ENCODE peak calls at places on chromosomes 3 and 15, in four cellular contexts. S is PC-9, B is BJ, E is BE2C. L is an unnamed sample.

GRCh38 chr15:69410290-69410874 is 3.8 kb upstream of the KIF23 start:
- DNase-seq in S (peak), B (no peak), E (peak), L (no peak)

GRCh38 chr3:10779293-10779805 is 36.7 kb upstream of the SLC6A11 start:
- DNase-seq in S (no peak), B (no peak), E (no peak), L (peak)

GRCh38 chr3:195068481-195069080 is 202.4 kb downstream of the XXYLT1 start:
- DNase-seq in S (no peak), B (no peak), E (no peak), L (no peak)

GRCh38 chr15:35603298-35603697 is 57.3 kb upstream of the DPH6 start:
- DNase-seq in S (no peak), B (peak), E (no peak), L (no peak)

GRCh38 chr3:138180375-138181029 is 5.8 kb upstream of the DBR1 start:
- DNase-seq in S (no peak), B (no peak), E (peak), L (no peak)

GRCh38 chr3:96266395-96267187 is 547.8 kb upstream of the EPHA6 start:
- DNase-seq in S (no peak), B (no peak), E (no peak), L (no peak)

GRCh38 chr15:77521206-77521605 is 100.5 kb downstream of the HMG20A start:
- DNase-seq in S (no peak), B (no peak), E (no peak), L (no peak)

GRCh38 chr15:66830358-66830757 is 128.3 kb downstream of the SMAD6 start:
- DNase-seq in S (peak), B (no peak), E (no peak), L (no peak)

GRCh38 chr3:58471025-58471887 is 20.6 kb upstream of the KCTD6 start:
- DNase-seq in S (peak), B (peak), E (no peak), L (peak)

GRCh38 chr3:50138266-50139230 is 16.6 kb upstream of the SEMA3F start:
- DNase-seq in S (no peak), B (no peak), E (no peak), L (no peak)

GRCh38 chr3:130829575-130829947 is 64.3 kb upstream of the ATP2C1 start:
- DNase-seq in S (no peak), B (no peak), E (no peak), L (no peak)

GRCh38 chr3:14962762-14963161 is 15.4 kb downstream of the NR2C2 start:
- DNase-seq in S (no peak), B (no peak), E (no peak), L (no peak)

GRCh38 chr3:39220551-39221530 is 28.4 kb upstream of the XIRP1 start:
- DNase-seq in S (no peak), B (no peak), E (no peak), L (no peak)

GRCh38 chr3:98246142-98246541 is 17.9 kb upstream of the OR5H6 start:
- DNase-seq in S (no peak), B (no peak), E (no peak), L (no peak)

GRCh38 chr3:15007681-15008141 is 57.4 kb downstream of the MRPS25 start:
- DNase-seq in S (no peak), B (peak), E (no peak), L (peak)

GRCh38 chr3:169760479-169760878 is 4.4 kb downstream of the TERC start:
- DNase-seq in S (no peak), B (no peak), E (no peak), L (no peak)

GRCh38 chr3:195855471-195856409 is 44.0 kb upstream of the MUC4 start:
- DNase-seq in S (no peak), B (no peak), E (no peak), L (no peak)

GRCh38 chr3:19632099-19633074 is 301.6 kb downstream of the EFHB start:
- DNase-seq in S (no peak), B (no peak), E (no peak), L (no peak)

GRCh38 chr3:59327324-59327939 is 277.6 kb upstream of the CFAP20DC start:
- DNase-seq in S (peak), B (peak), E (no peak), L (no peak)

DNA sequence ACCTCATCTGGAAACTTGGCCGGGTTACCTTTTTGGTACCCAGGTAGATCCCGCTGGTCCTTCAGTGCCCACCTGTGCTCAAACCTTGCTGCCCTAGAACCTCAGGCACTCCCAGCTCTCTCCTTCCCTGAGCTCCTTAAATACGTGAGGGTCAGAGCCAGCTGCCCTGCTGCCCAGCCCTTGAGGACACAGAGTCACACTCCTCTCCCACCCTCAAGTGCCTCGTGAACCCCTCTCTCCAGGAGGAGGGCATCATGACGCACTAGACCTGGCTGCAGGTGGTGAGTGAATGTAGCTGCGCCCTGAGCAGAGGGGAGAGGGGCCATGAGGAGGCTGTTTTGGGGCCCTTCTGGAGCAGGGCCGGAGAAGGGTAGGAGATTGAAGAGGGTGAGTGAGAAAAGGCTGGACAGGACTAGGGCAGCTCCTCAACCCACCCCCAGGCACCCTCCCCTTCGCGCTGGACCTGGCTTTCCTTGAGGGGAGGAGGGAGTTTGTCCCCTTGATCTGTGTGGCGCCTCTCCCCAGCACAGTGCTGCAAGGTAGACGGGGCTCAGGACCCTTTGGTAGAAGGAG is 939 bp downstream of the SLC12A8 start:
- DNase-seq in S (no peak), B (no peak), E (no peak), L (no peak)
- H3K4me3 ChIP-seq in S (peak), B (no peak), E (peak), L (peak)

GRCh38 chr15:28975766-28976179 is 90.0 kb downstream of the APBA2 start:
- DNase-seq in S (no peak), B (no peak), E (peak), L (peak)
- TF ChIP-seq CTCF in S (peak), B (peak), E (peak), L (peak)

GRCh38 chr15:60568301-60568742 is 89.4 kb upstream of the ICE2 start:
- DNase-seq in S (no peak), B (no peak), E (no peak), L (no peak)

GRCh38 chr15:60565407-60565806 is 86.5 kb upstream of the ICE2 start:
- DNase-seq in S (no peak), B (no peak), E (no peak), L (no peak)

GRCh38 chr15:60557157-60557556 is 78.2 kb upstream of the ICE2 start:
- DNase-seq in S (no peak), B (no peak), E (no peak), L (no peak)

GRCh38 chr15:60563539-60564404 is 84.8 kb upstream of the ICE2 start:
- DNase-seq in S (no peak), B (no peak), E (no peak), L (no peak)

DNA sequence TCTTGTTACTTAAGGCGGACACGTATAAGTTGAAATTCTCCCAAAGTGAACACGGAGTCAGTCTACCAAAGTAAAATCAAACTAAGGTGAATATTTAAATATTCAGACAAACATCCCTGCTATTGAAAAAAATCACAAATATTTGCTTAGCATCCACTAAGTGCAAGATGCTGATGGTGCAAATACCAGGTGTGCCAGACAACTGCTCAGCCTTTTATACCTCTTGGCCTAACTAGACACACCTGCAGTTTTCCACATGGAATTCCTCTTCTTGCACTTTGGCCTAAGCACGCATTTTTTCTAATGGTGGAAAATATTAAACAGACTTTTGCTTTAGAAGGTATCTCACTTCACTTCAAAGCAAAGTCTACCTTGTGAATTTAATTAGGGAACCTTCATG is 84.1 kb upstream of the ICE2 start:
- DNase-seq in S (no peak), B (no peak), E (no peak), L (no peak)
- H3K4me3 ChIP-seq in S (no peak), B (no peak), E (no peak), L (no peak)

GRCh38 chr3:149277338-149277813 is 55.7 kb upstream of the CP start:
- DNase-seq in S (peak), B (peak), E (no peak), L (peak)
- TF ChIP-seq CTCF in S (no peak), B (no peak), E (no peak), L (no peak)

GRCh38 chr3:151201046-151201730 is 1.8 kb downstream of the GPR171 start:
- DNase-seq in S (no peak), B (no peak), E (no peak), L (no peak)

GRCh38 chr3:151200586-151200985 is 2.4 kb downstream of the GPR171 start:
- DNase-seq in S (no peak), B (no peak), E (no peak), L (no peak)

GRCh38 chr3:151204530-151205401 is 1.8 kb upstream of the GPR171 start:
- DNase-seq in S (no peak), B (no peak), E (no peak), L (no peak)

GRCh38 chr3:151205482-151205881 is 2.5 kb upstream of the GPR171 start:
- DNase-seq in S (no peak), B (no peak), E (no peak), L (no peak)

DNA sequence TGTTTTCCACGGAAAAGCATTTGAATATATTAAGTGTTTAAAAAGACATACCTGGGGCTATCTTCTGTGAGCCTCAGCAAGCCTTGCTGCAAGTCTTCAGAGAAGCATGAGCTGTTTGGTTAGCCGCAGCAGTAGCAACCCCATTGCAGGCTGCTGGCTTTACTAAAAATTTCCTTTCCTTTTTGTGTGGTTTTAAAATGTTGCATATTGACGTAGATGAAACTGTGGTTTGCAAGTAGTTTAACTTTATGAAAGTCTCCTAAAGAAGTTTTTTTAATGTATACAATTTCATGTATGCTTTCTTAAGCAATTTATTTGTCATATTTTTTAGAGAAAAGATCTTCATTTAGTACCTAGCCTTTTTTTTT is at the start of gene GPR171:
- DNase-seq in S (no peak), B (no peak), E (no peak), L (no peak)
- H3K4me3 ChIP-seq in S (no peak), B (no peak), E (no peak), L (no peak)